ENCODE peak calls at places on chromosomes 12 and 14, in nine cellular contexts. D, H, P, M, T, O, R, K and U are unnamed samples.

GRCh38 chr14:88468396-88468795 is 82.9 kb downstream of the SPATA7 start:
- DNase-seq in D (no peak), H (no peak), P (no peak), M (peak; percentile 59), T (no peak), O (no peak), R (no peak), K (peak; percentile 61), U (no peak)

GRCh38 chr14:24734917-24735500 is 101.0 kb upstream of the GZMB start:
- DNase-seq in D (no peak), H (peak; percentile 32), P (peak; percentile 84), M (peak; percentile 3), T (peak; percentile 71), O (no peak), R (peak; percentile 66), K (peak; percentile 61), U (no peak)

GRCh38 chr12:57086951-57087688 is 1.8 kb upstream of the NAB2 start:
- DNase-seq in D (peak; percentile 97), H (peak; percentile 89), P (peak; percentile 88), M (peak; percentile 88), T (peak; percentile 86), O (peak; percentile 93), R (peak; percentile 73), K (peak; percentile 93), U (peak; percentile 91)

GRCh38 chr12:7716391-7716790 is 5.2 kb downstream of the DPPA3 start:
- DNase-seq in D (no peak), H (no peak), P (no peak), M (no peak), T (no peak), O (no peak), R (peak; percentile 62), K (no peak), U (no peak)

GRCh38 chr12:39161686-39162085 is 256.3 kb upstream of the CPNE8 start:
- DNase-seq in D (no peak), H (no peak), P (no peak), M (no peak), T (no peak), O (no peak), R (no peak), K (peak; percentile 56), U (no peak)

GRCh38 chr12:3288690-3289089 is 202.3 kb upstream of the PRMT8 start:
- DNase-seq in D (no peak), H (no peak), P (no peak), M (no peak), T (no peak), O (no peak), R (no peak), K (no peak), U (no peak)

GRCh38 chr14:21711360-21711961 is 37.8 kb upstream of the OR4E1 start:
- DNase-seq in D (no peak), H (no peak), P (peak; percentile 8), M (no peak), T (peak; percentile 51), O (no peak), R (peak; percentile 37), K (peak; percentile 65), U (no peak)

GRCh38 chr12:46179693-46180452 is 89.0 kb downstream of the SLC38A1 start:
- DNase-seq in D (no peak), H (no peak), P (no peak), M (no peak), T (peak; percentile 66), O (no peak), R (no peak), K (no peak), U (no peak)

GRCh38 chr12:68971404-68971803 is 38.4 kb upstream of the CPM start:
- DNase-seq in D (no peak), H (no peak), P (no peak), M (no peak), T (no peak), O (peak; percentile 48), R (no peak), K (peak; percentile 55), U (no peak)

GRCh38 chr12:52370906-52371608 is 3.8 kb upstream of the KRT85 start:
- DNase-seq in D (no peak), H (no peak), P (peak; percentile 87), M (no peak), T (peak; percentile 49), O (peak; percentile 53), R (no peak), K (no peak), U (peak; percentile 48)

GRCh38 chr12:124440841-124441381 is 126.5 kb downstream of the NCOR2 start:
- DNase-seq in D (no peak), H (no peak), P (no peak), M (no peak), T (no peak), O (no peak), R (no peak), K (no peak), U (no peak)

GRCh38 chr14:53108292-53108937 is 44.7 kb downstream of the DDHD1 start:
- DNase-seq in D (no peak), H (no peak), P (no peak), M (no peak), T (no peak), O (no peak), R (no peak), K (peak; percentile 9), U (no peak)

GRCh38 chr14:69650948-69651369 is 39.6 kb downstream of the SUSD6 start:
- DNase-seq in D (no peak), H (no peak), P (no peak), M (no peak), T (no peak), O (no peak), R (no peak), K (no peak), U (no peak)

GRCh38 chr14:69648480-69649414 is 37.4 kb downstream of the SUSD6 start:
- DNase-seq in D (no peak), H (no peak), P (no peak), M (peak; percentile 64), T (no peak), O (no peak), R (peak; percentile 42), K (peak; percentile 86), U (no peak)

GRCh38 chr14:69644814-69645213 is 33.4 kb downstream of the SUSD6 start:
- DNase-seq in D (no peak), H (no peak), P (no peak), M (no peak), T (no peak), O (no peak), R (no peak), K (no peak), U (no peak)

GRCh38 chr14:69643430-69644200 is 32.2 kb downstream of the SUSD6 start:
- DNase-seq in D (peak; percentile 80), H (peak; percentile 72), P (no peak), M (no peak), T (peak; percentile 87), O (peak; percentile 76), R (no peak), K (no peak), U (no peak)

GRCh38 chr14:69647216-69647615 is 35.8 kb downstream of the SUSD6 start:
- DNase-seq in D (no peak), H (no peak), P (no peak), M (no peak), T (no peak), O (no peak), R (no peak), K (no peak), U (no peak)
- H3K27me3 ChIP-seq in D (no peaks in the 10 kb centered on the region), H (no peaks in the 10 kb centered on the region), P (no peaks in the 10 kb centered on the region), M (no peaks in the 10 kb centered on the region), T (no peaks in the 10 kb centered on the region), O (no peaks in the 10 kb centered on the region), R (no peaks in the 10 kb centered on the region), K (no peaks in the 10 kb centered on the region), U (no peaks in the 10 kb centered on the region)

DNA sequence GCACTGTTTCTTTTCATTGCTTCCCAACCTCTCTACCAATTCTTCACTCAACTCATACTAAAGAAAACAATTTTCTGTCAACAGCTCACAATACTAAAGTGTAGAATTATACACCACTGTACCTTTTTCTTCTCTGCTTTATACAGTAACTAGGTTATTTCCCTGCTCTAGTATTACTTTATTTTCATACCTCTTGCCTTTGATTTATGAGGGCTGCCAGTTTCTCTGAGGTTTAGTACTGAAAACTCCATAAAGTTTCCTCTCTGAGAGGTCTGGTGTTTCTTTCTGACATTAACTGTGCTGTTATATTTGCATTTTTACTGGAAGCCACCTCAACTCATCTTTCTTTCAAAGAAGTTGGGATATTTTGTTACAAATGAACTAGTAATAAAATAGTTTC is 63.0 kb upstream of the GRIP1 start:
- DNase-seq in D (no peak), H (no peak), P (no peak), M (no peak), T (no peak), O (no peak), R (no peak), K (no peak), U (no peak)
- H3K27me3 ChIP-seq in D (no peaks in the 10 kb centered on the region), H (no peaks in the 10 kb centered on the region), P (no peaks in the 10 kb centered on the region), M (no peaks in the 10 kb centered on the region), T (no peaks in the 10 kb centered on the region), O (no peaks in the 10 kb centered on the region), R (no peaks in the 10 kb centered on the region), K (peaks cover 15% of the 10 kb centered on the region), U (no peaks in the 10 kb centered on the region)

DNA sequence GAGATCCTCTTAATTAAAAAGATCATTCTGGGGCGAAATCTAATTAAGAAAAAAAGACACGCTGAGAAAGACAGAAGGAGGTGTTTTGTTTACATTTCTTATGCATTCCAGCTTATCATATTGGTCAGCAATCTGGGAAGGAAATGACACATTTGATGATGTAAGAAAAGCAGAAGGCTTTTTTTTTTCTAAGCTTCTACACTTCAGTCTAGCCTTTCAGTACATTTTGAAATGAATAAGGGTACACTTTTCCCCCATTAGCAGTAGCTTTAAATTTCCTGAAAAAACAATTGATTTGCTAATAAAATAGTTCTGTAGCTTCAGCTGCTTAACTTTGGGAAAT is 5.9 kb upstream of the GSC start:
- DNase-seq in D (no peak), H (no peak), P (no peak), M (no peak), T (no peak), O (no peak), R (no peak), K (no peak), U (no peak)
- H3K27me3 ChIP-seq in D (peaks cover 95% of the 10 kb centered on the region), H (peaks cover 69% of the 10 kb centered on the region), P (peaks cover 79% of the 10 kb centered on the region), M (peaks cover 45% of the 10 kb centered on the region), T (peaks cover 54% of the 10 kb centered on the region), O (peaks cover 100% of the 10 kb centered on the region), R (no peaks in the 10 kb centered on the region), K (peaks cover 13% of the 10 kb centered on the region), U (peaks cover 18% of the 10 kb centered on the region)

GRCh38 chr14:35534884-35535793 is 1.2 kb downstream of the INSM2 start:
- DNase-seq in D (peak; percentile 82), H (peak; percentile 78), P (peak; percentile 31), M (peak; percentile 24), T (peak; percentile 64), O (peak; percentile 62), R (peak; percentile 89), K (peak; percentile 69), U (no peak)

GRCh38 chr14:35532783-35533356 is 1.1 kb upstream of the INSM2 start:
- DNase-seq in D (no peak), H (no peak), P (no peak), M (no peak), T (no peak), O (no peak), R (no peak), K (no peak), U (no peak)

GRCh38 chr14:35533357-35534129 is 421 bp upstream of the INSM2 start:
- DNase-seq in D (peak; percentile 80), H (peak; percentile 78), P (no peak), M (no peak), T (peak; percentile 78), O (peak; percentile 60), R (peak; percentile 93), K (peak; percentile 65), U (no peak)

GRCh38 chr14:35534130-35534883 is at the start of gene INSM2:
- DNase-seq in D (peak; percentile 66), H (no peak), P (no peak), M (no peak), T (no peak), O (no peak), R (no peak), K (no peak), U (no peak)

GRCh38 chr14:35535794-35536112 is 1.8 kb downstream of the INSM2 start:
- DNase-seq in D (no peak), H (no peak), P (no peak), M (no peak), T (no peak), O (no peak), R (no peak), K (no peak), U (no peak)
- H3K27me3 ChIP-seq in D (peaks cover 50% of the 10 kb centered on the region), H (peaks cover 27% of the 10 kb centered on the region), P (peaks cover 54% of the 10 kb centered on the region), M (peaks cover 34% of the 10 kb centered on the region), T (peaks cover 41% of the 10 kb centered on the region), O (peaks cover 58% of the 10 kb centered on the region), R (no peaks in the 10 kb centered on the region), K (peaks cover 57% of the 10 kb centered on the region), U (peaks cover 21% of the 10 kb centered on the region)